ENCODE peak calls at places on chromosome 9, in five cellular contexts. One of them, this sample, is unnamed.

GRCh38 chr9:111798786-111799185 is 4.0 kb upstream of the SHOC1 start:
- DNase-seq in left ventricle myocardium inferior: no peak
- DNase-seq in AG04449: peak
- DNase-seq in heart right ventricle: no peak
- DNase-seq in breast epithelium: no peak
- DNase-seq in this sample: no peak

GRCh38 chr9:34454571-34455065 is 3.8 kb downstream of the FAM219A start:
- DNase-seq in breast epithelium: no peak
- DNase-seq in heart right ventricle: peak
- DNase-seq in AG04449: peak
- DNase-seq in left ventricle myocardium inferior: peak
- DNase-seq in this sample: no peak

GRCh38 chr9:27065288-27065687 is 43.7 kb upstream of the TEK start:
- DNase-seq in AG04449: no peak
- DNase-seq in left ventricle myocardium inferior: no peak
- DNase-seq in heart right ventricle: no peak
- DNase-seq in breast epithelium: no peak
- DNase-seq in this sample: no peak

GRCh38 chr9:37938121-37938906 is 34.4 kb upstream of the SLC25A51 start:
- DNase-seq in breast epithelium: no peak
- DNase-seq in AG04449: no peak
- DNase-seq in left ventricle myocardium inferior: no peak
- DNase-seq in heart right ventricle: peak
- DNase-seq in this sample: no peak

GRCh38 chr9:124264812-124265211 is 7.1 kb downstream of the NEK6 start:
- DNase-seq in AG04449: no peak
- DNase-seq in left ventricle myocardium inferior: no peak
- DNase-seq in breast epithelium: no peak
- DNase-seq in heart right ventricle: no peak
- DNase-seq in this sample: no peak

GRCh38 chr9:136107155-136107952 is 11.3 kb downstream of the TMEM250 start:
- DNase-seq in left ventricle myocardium inferior: no peak
- DNase-seq in breast epithelium: no peak
- DNase-seq in heart right ventricle: no peak
- DNase-seq in AG04449: no peak
- DNase-seq in this sample: no peak

GRCh38 chr9:76863832-76864231 is 42.1 kb downstream of the PRUNE2 start:
- DNase-seq in left ventricle myocardium inferior: no peak
- DNase-seq in breast epithelium: no peak
- DNase-seq in heart right ventricle: no peak
- DNase-seq in AG04449: no peak
- DNase-seq in this sample: no peak

GRCh38 chr9:119974026-119974425 is 604.8 kb upstream of the BRINP1 start:
- DNase-seq in left ventricle myocardium inferior: no peak
- DNase-seq in breast epithelium: no peak
- DNase-seq in AG04449: no peak
- DNase-seq in heart right ventricle: no peak
- DNase-seq in this sample: no peak

GRCh38 chr9:133377721-133378216 is 1.6 kb downstream of the STKLD1 start:
- DNase-seq in heart right ventricle: no peak
- DNase-seq in breast epithelium: no peak
- DNase-seq in AG04449: no peak
- DNase-seq in left ventricle myocardium inferior: no peak
- DNase-seq in this sample: no peak

GRCh38 chr9:16625831-16626230 is 244.6 kb downstream of the BNC2 start:
- DNase-seq in left ventricle myocardium inferior: no peak
- DNase-seq in heart right ventricle: no peak
- DNase-seq in breast epithelium: no peak
- DNase-seq in AG04449: no peak
- DNase-seq in this sample: no peak

DNA sequence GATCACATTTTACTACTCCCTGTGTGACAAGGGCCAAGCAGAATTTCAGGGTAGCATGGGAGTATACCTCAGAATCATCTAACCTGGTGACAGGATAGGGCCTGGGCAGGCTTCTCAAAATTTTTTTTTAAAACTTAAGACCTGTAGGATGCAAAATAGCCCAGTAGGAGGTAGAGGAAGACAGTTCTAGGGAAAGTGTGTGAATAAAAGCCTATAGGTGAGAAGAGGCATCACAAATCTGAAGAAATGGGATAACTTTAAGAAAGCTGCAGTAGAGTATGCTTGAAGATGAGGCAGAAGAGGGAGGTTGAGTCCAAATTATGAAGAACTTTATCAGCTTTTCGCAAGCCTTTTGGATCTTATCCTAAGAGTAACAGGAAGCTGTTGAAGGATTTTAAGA is 32.3 kb downstream of the CNTRL start:
- DNase-seq in left ventricle myocardium inferior: no peak
- DNase-seq in heart right ventricle: no peak
- DNase-seq in breast epithelium: no peak
- DNase-seq in AG04449: no peak
- DNase-seq in this sample: no peak
- TF ChIP-seq CTCF in left ventricle myocardium inferior: no peak
- TF ChIP-seq CTCF in heart right ventricle: no peak
- TF ChIP-seq CTCF in breast epithelium: no peak
- TF ChIP-seq CTCF in AG04449: no peak
- TF ChIP-seq CTCF in this sample: no peak

DNA sequence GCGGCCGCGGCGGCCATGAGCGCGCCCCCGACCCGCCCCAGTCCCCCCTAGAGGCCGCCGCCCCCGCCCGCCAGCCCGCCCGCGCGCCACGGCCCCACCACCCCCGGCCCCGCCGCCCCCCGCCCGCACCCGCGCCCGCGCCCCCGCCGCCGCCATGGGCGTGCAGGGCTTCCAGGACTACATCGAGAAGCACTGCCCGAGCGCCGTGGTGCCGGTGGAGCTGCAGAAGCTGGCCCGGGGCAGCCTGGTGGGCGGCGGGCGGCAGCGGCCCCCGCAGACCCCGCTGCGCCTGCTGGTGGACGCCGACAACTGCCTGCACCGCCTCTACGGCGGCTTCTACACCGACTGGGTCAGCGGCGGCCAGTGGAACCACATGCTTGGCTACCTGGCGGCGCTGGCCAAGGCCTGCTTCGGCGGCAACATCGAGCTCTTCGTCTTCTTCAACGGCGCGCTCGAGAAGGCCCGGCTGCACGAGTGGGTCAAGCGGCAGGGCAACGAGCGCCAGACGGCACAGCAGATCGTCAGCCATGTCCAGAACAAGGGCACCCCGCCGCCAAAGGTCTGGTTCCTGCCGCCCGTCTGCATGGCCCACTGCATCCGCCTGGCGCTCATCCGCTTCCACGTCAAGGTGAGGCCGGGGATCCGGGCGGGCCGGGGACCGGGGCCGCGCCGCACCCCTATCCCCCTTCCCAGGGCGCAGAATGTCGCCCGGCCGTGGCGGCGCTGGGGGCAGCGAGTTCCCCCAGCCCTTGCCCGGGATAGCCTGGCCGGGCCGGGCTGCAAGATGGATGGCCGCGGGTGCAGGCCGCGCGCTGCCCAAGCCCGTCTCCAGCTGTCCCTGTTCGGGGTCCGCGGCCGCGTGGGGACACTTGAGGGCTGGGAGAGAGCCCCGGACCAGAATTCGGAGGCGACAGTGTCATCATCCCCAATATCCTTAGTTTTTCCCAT is 551 bp downstream of the FAM120A start:
- DNase-seq in heart right ventricle: peak
- DNase-seq in breast epithelium: no peak
- DNase-seq in AG04449: no peak
- DNase-seq in left ventricle myocardium inferior: peak
- DNase-seq in this sample: peak
- TF ChIP-seq CTCF in heart right ventricle: no peak
- TF ChIP-seq CTCF in breast epithelium: no peak
- TF ChIP-seq CTCF in AG04449: no peak
- TF ChIP-seq CTCF in left ventricle myocardium inferior: peak
- TF ChIP-seq CTCF in this sample: no peak

DNA sequence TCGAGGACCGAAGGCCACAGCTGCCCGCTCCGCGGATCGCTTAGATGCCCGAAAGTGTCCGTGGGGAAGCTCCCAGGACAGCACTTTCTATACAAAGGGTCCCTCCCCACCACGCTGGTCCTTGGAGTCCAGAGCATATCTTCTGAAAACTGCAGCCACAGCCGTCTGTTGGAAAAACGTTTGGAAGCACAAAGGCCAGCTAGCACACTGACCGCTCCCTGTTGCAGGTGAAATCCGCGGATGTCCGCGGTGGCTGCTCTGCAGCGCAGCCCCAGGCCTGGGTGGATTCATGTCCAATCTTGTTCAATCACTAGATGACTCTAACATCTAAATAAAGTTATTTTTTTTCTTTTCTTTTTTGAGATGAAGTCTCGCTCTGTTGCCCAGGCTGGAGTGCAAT is 32.8 kb upstream of the FANCC start:
- DNase-seq in heart right ventricle: no peak
- DNase-seq in breast epithelium: no peak
- DNase-seq in AG04449: no peak
- DNase-seq in left ventricle myocardium inferior: no peak
- DNase-seq in this sample: no peak
- TF ChIP-seq CTCF in heart right ventricle: no peak
- TF ChIP-seq CTCF in breast epithelium: no peak
- TF ChIP-seq CTCF in AG04449: no peak
- TF ChIP-seq CTCF in left ventricle myocardium inferior: no peak
- TF ChIP-seq CTCF in this sample: no peak

GRCh38 chr9:98215821-98216220 is 23.4 kb upstream of the CORO2A start:
- DNase-seq in left ventricle myocardium inferior: no peak
- DNase-seq in AG04449: no peak
- DNase-seq in heart right ventricle: no peak
- DNase-seq in breast epithelium: no peak
- DNase-seq in this sample: peak
- TF ChIP-seq CTCF in left ventricle myocardium inferior: peak
- TF ChIP-seq CTCF in AG04449: peak
- TF ChIP-seq CTCF in heart right ventricle: peak
- TF ChIP-seq CTCF in breast epithelium: no peak
- TF ChIP-seq CTCF in this sample: peak